ENCODE peak calls at places on chromosomes 6 and 20, in ten cellular contexts. Y is MM.1S, M is lower lobe of right lung, L is AG10803, Q is hepatocyte, A is GM12865, X is cardiac muscle cell, S is fibroblast of pulmonary artery, I is left lung, K is cardiac fibroblast. U is an unnamed sample.

GRCh38 chr6:157668034-157668401 is 155.0 kb upstream of the SNX9 start:
- DNase-seq in Q (no peak), X (no peak), Y (no peak), M (no peak), L (no peak), S (no peak), K (no peak), A (no peak), I (no peak), U (no peak)

GRCh38 chr6:34157851-34158250 is 12.0 kb upstream of the GRM4 start:
- DNase-seq in Y (no peak), L (no peak), S (no peak), I (no peak), K (no peak), X (no peak), A (no peak), Q (no peak), M (no peak), U (no peak)

GRCh38 chr20:4887586-4887985 is 113.7 kb downstream of the SLC23A2 start:
- DNase-seq in X (no peak), L (no peak), M (no peak), A (no peak), S (no peak), Q (no peak), I (no peak), K (no peak), Y (no peak), U (no peak)

GRCh38 chr6:33759887-33760629 is 13.4 kb upstream of the IP6K3 start:
- DNase-seq in K (no peak), I (no peak), S (no peak), X (no peak), M (no peak), L (no peak), Y (no peak), A (no peak), Q (no peak), U (no peak)

GRCh38 chr20:23568320-23569011 is at the start of gene CST9L:
- DNase-seq in L (no peak), A (no peak), Y (no peak), K (no peak), X (no peak), I (no peak), S (no peak), M (no peak), Q (no peak), U (no peak)

GRCh38 chr6:13359287-13359686 is 30.9 kb upstream of the TBC1D7 start:
- DNase-seq in X (no peak), M (no peak), A (no peak), L (no peak), Y (no peak), S (no peak), K (no peak), Q (no peak), I (no peak), U (no peak)

GRCh38 chr6:84902354-84902928 is 138.0 kb upstream of the TBX18 start:
- DNase-seq in L (no peak), M (no peak), K (no peak), Y (no peak), I (no peak), A (no peak), X (no peak), Q (no peak), S (no peak), U (no peak)

GRCh38 chr6:49570474-49571079 is 20.1 kb downstream of the C6orf141 start:
- DNase-seq in K (peak), A (no peak), Y (no peak), S (peak), L (no peak), Q (no peak), X (no peak), I (no peak), M (no peak), U (no peak)

GRCh38 chr20:54570561-54570960 is 95.2 kb downstream of the DOK5 start:
- DNase-seq in Y (no peak), A (no peak), I (no peak), Q (no peak), X (no peak), L (no peak), K (peak), M (no peak), S (peak), U (no peak)

GRCh38 chr6:87375315-87375714 is 30.7 kb downstream of the C6orf163 start:
- DNase-seq in M (no peak), Y (no peak), K (no peak), X (no peak), I (no peak), A (no peak), Q (no peak), L (no peak), S (no peak), U (no peak)

GRCh38 chr6:152916035-152916434 is 66.8 kb downstream of the FBXO5 start:
- DNase-seq in M (no peak), K (no peak), X (no peak), S (no peak), Q (no peak), Y (no peak), L (no peak), I (no peak), A (no peak), U (no peak)

GRCh38 chr6:50030777-50031562 is 9.2 kb upstream of the DEFB110 start:
- DNase-seq in Y (no peak), L (peak), K (no peak), Q (peak), I (no peak), S (no peak), M (no peak), X (peak), A (peak), U (no peak)

GRCh38 chr6:148617522-148617921 is 129.3 kb upstream of the UST start:
- DNase-seq in M (no peak), X (no peak), Q (no peak), Y (no peak), I (no peak), K (no peak), A (peak), S (peak), L (peak), U (no peak)

GRCh38 chr6:7628915-7629314 is 38.9 kb downstream of the SNRNP48 start:
- DNase-seq in Q (no peak), S (no peak), L (peak), A (no peak), M (no peak), Y (no peak), K (no peak), I (no peak), X (no peak), U (no peak)

GRCh38 chr20:7798176-7798575 is 142.1 kb downstream of the HAO1 start:
- DNase-seq in Q (no peak), A (no peak), L (no peak), S (peak), Y (no peak), I (no peak), X (no peak), K (peak), M (no peak), U (no peak)

DNA sequence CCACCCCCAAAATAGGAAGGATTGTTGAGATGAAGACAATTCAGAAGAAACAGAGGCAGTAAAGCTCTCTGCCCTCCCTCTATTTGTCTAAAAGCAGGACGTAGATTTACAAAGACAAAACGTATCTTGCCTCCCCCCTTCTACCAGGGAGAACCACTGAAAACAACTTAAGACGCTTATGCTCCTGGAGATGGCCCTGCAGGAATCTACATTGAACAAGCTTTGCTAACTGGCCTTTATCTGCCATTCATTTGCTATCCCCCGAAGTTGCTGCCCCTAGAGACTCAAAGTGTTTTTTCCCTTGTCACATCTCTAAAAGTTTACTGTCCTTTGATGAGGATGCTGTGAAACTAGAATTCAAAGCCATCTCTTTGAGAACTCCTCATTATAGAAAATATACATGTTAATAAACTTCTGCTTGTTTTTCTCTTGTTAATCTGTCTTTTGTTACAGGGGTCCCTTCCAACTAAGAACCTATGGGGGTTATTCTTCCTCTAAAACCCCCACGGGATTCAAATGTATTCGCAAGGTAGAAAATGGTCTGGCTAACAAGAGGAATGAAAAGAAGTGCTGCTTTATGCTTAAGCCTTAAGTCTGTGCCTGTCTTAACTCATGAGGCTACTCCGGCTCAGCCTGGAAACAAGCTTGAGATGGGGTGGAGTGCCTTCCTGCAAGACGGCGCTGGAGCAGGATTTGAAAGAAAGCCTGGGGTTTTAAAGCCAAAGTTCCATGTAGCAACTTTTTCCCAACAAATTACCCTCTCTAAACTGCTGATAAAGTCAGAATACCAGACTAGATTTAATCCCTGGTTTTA is 88.0 kb downstream of the CLIC5 start:
- DNase-seq in A (no peak), M (no peak), I (no peak), X (no peak), Y (no peak), S (no peak), Q (peak), K (no peak), L (no peak), U (no peak)
- H3K4me3 ChIP-seq in A (no peak), M (no peak), I (no peak), X (no peak), Y (no peak), S (no peak), Q (no peak), K (no peak), L (no peak), U (no peak)

DNA sequence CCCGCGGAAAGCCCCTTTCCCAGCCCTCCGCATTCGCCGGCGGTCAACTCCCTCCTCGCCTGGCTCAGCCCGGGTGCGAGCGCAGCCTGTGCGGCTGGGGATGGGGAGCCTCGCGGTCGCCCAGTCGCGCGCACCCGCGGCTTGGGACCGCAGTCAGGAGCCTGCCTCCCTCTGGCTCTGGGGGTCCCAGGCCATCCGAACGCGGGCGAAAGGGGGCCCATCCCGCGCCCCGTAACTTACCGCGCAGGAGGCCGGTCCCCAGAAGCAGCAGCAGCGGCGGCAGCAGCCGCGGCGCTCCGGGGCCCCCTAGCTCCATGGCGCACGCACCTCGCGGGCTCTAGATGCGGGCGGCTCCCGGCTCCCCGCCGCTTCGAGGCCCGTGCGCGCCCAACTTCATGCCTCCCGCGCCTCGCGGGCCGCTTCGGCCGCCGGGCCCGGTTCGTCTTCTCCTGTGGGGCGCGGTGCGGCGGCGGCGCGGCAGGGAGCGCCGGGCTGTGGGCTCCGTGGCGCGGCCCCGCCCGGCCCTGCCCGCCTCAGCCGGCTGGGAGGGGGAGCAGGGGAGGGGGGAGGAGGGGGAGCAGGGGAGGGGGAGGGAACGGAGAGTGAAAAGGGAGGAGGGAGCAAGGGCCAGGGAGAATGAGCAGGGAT is at the start of gene CHRNA4:
- DNase-seq in Q (peak), I (peak), S (no peak), K (no peak), Y (no peak), X (peak), A (no peak), L (no peak), M (no peak), U (no peak)
- H3K4me3 ChIP-seq in Q (no peak), I (no peak), S (no peak), K (no peak), Y (no peak), X (peak), A (no peak), L (no peak), M (peak), U (no peak)

GRCh38 chr20:58309607-58310290 is at the start of gene RAB22A:
- DNase-seq in M (peak), I (peak), K (peak), L (peak), A (peak), Y (peak), X (peak), Q (peak), S (peak), U (no peak)

GRCh38 chr20:58308680-58309527 is 611 bp upstream of the RAB22A start:
- DNase-seq in K (peak), Y (peak), A (peak), I (peak), L (peak), X (peak), Q (peak), S (peak), M (peak), U (no peak)

GRCh38 chr20:58306421-58307261 is 2.9 kb upstream of the RAB22A start:
- DNase-seq in Q (peak), X (no peak), I (peak), M (peak), K (peak), A (peak), Y (peak), L (peak), S (peak), U (no peak)

GRCh38 chr20:58307270-58307669 is 2.2 kb upstream of the RAB22A start:
- DNase-seq in L (no peak), A (no peak), Q (no peak), X (no peak), M (no peak), K (no peak), S (no peak), I (no peak), Y (no peak), U (no peak)

DNA sequence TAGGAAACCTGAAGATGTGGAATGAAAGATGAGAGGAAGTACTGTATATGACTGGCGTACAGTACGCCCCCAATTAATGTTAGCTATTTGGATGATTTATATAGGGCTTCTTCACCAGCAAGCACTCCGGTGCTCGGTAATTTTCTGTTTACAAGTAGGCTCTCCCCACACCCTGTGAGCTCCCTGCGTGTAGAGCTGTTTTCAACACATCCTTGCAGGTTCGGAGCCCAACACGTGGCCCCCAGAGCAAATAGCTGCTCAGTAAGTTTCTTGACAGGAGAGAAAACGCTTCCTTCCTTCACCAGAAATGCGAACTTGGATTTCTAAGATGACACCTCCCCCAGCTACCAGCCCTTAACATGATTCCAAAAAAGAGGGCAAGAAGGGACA is 1.2 kb upstream of the RAB22A start:
- DNase-seq in X (no peak), A (no peak), Y (no peak), L (peak), K (no peak), S (no peak), Q (no peak), I (no peak), M (no peak), U (no peak)
- H3K4me3 ChIP-seq in X (no peak), A (peak), Y (no peak), L (peak), K (peak), S (peak), Q (no peak), I (peak), M (peak), U (peak)

GRCh38 chr6:28349344-28349891 is 329 bp upstream of the ZKSCAN3 start:
- DNase-seq in Y (no peak), K (no peak), M (no peak), S (no peak), Q (no peak), X (no peak), A (no peak), L (no peak), I (no peak), U (no peak)

GRCh38 chr6:28351087-28351486 is 1.3 kb downstream of the ZKSCAN3 start:
- DNase-seq in M (no peak), X (no peak), S (no peak), I (no peak), Y (no peak), L (no peak), A (no peak), K (no peak), Q (peak), U (no peak)

GRCh38 chr6:28353356-28353755 is 3.6 kb downstream of the ZKSCAN3 start:
- DNase-seq in I (no peak), M (no peak), S (no peak), X (no peak), L (no peak), A (no peak), Q (no peak), K (no peak), Y (no peak), U (no peak)

GRCh38 chr6:28349892-28350737 is at the start of gene ZKSCAN3:
- DNase-seq in I (peak), K (peak), A (peak), Y (peak), S (peak), L (peak), X (peak), M (peak), Q (peak), U (no peak)

GRCh38 chr6:28351493-28351925 is 1.8 kb downstream of the ZKSCAN3 start:
- DNase-seq in M (no peak), Y (no peak), X (no peak), Q (no peak), K (no peak), L (no peak), S (no peak), I (no peak), A (no peak), U (no peak)
- H3K4me3 ChIP-seq in M (no peak), Y (no peak), X (peak), Q (no peak), K (no peak), L (no peak), S (peak), I (no peak), A (no peak), U (no peak)

GRCh38 chr6:90414352-90414751 is 117.7 kb upstream of the BACH2 start:
- DNase-seq in K (no peak), S (no peak), A (no peak), X (no peak), I (no peak), M (no peak), L (no peak), Q (no peak), Y (no peak), U (no peak)

GRCh38 chr6:90413867-90414266 is 117.2 kb upstream of the BACH2 start:
- DNase-seq in Q (peak), L (no peak), S (no peak), Y (no peak), K (no peak), A (peak), M (no peak), X (peak), I (no peak), U (no peak)

GRCh38 chr6:90412538-90413369 is 116.1 kb upstream of the BACH2 start:
- DNase-seq in A (no peak), K (no peak), X (no peak), S (no peak), M (no peak), Q (no peak), L (no peak), I (no peak), Y (no peak), U (no peak)

GRCh38 chr6:90415178-90415577 is 118.5 kb upstream of the BACH2 start:
- DNase-seq in M (no peak), A (no peak), Y (no peak), L (no peak), Q (no peak), X (no peak), S (no peak), I (no peak), K (no peak), U (no peak)

DNA sequence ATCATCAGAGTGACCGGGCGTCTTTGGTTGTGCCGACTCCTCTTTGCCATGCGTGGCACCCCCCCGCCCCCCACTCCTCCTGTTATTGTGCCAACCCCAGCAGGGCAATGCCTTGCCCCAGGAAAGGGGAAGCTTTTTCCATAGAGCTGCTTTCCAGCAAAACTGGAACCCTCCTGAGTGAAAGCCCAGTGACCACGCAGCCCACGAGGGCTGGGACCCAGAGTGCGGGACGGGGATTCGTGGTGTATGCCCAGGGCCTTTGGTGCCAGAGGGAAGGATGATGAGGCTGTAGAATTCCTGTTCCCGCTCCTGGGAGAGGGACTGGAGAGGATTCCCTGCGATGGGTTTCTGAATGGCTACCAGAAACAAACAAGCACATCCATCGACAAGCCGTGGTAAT is 116.8 kb upstream of the BACH2 start:
- DNase-seq in K (no peak), S (no peak), A (no peak), I (no peak), L (no peak), M (no peak), X (no peak), Y (no peak), Q (no peak), U (no peak)
- H3K4me3 ChIP-seq in K (no peak), S (no peak), A (no peak), I (peak), L (no peak), M (peak), X (no peak), Y (no peak), Q (no peak), U (peak)

U was measured in retinal pigment epithelial cell.